ENCODE peak calls at places on chromosomes 6 and 20, in seven cellular contexts. One of them, this sample, is unnamed.

GRCh38 chr6:44226368-44227137 is 3.2 kb downstream of the SLC29A1 start:
- DNase-seq in RWPE1: no peak
- DNase-seq in MM.1S: no peak
- DNase-seq in activated B cell treated with CpG ODN at 0.5 μM for 24 hours: no peak
- DNase-seq in choroid plexus epithelial cell: no peak
- DNase-seq in glutamatergic neuron: peak; percentile 49
- DNase-seq in A673: no peak
- DNase-seq in this sample: no peak

GRCh38 chr6:109015185-109015584 is 79.5 kb downstream of the SESN1 start:
- DNase-seq in RWPE1: peak; percentile 9
- DNase-seq in MM.1S: no peak
- DNase-seq in activated B cell treated with CpG ODN at 0.5 μM for 24 hours: no peak
- DNase-seq in choroid plexus epithelial cell: no peak
- DNase-seq in glutamatergic neuron: no peak
- DNase-seq in A673: no peak
- DNase-seq in this sample: no peak

GRCh38 chr6:38725414-38726183 is 10.5 kb downstream of the DNAH8 start:
- DNase-seq in RWPE1: no peak
- DNase-seq in MM.1S: peak; percentile 59
- DNase-seq in activated B cell treated with CpG ODN at 0.5 μM for 24 hours: no peak
- DNase-seq in choroid plexus epithelial cell: peak; percentile 61
- DNase-seq in glutamatergic neuron: no peak
- DNase-seq in A673: no peak
- DNase-seq in this sample: peak; percentile 27

GRCh38 chr6:138517635-138518034 is 18.3 kb upstream of the NHSL1 start:
- DNase-seq in RWPE1: peak; percentile 34
- DNase-seq in MM.1S: peak; percentile 79
- DNase-seq in activated B cell treated with CpG ODN at 0.5 μM for 24 hours: peak; percentile 24
- DNase-seq in choroid plexus epithelial cell: peak; percentile 60
- DNase-seq in glutamatergic neuron: peak; percentile 31
- DNase-seq in A673: peak; percentile 53
- DNase-seq in this sample: no peak

GRCh38 chr6:139637766-139638165 is 263.3 kb upstream of the CITED2 start:
- DNase-seq in RWPE1: no peak
- DNase-seq in MM.1S: no peak
- DNase-seq in activated B cell treated with CpG ODN at 0.5 μM for 24 hours: no peak
- DNase-seq in choroid plexus epithelial cell: no peak
- DNase-seq in glutamatergic neuron: no peak
- DNase-seq in A673: no peak
- DNase-seq in this sample: no peak

GRCh38 chr6:106159531-106159940 is 73.4 kb downstream of the PRDM1 start:
- DNase-seq in RWPE1: peak; percentile 43
- DNase-seq in MM.1S: peak; percentile 2
- DNase-seq in activated B cell treated with CpG ODN at 0.5 μM for 24 hours: no peak
- DNase-seq in choroid plexus epithelial cell: peak; percentile 76
- DNase-seq in glutamatergic neuron: no peak
- DNase-seq in A673: no peak
- DNase-seq in this sample: peak; percentile 86

GRCh38 chr6:117976030-117976651 is 69.1 kb downstream of the SLC35F1 start:
- DNase-seq in RWPE1: peak; percentile 20
- DNase-seq in MM.1S: peak; percentile 67
- DNase-seq in activated B cell treated with CpG ODN at 0.5 μM for 24 hours: no peak
- DNase-seq in choroid plexus epithelial cell: peak; percentile 66
- DNase-seq in glutamatergic neuron: no peak
- DNase-seq in A673: peak; percentile 73
- DNase-seq in this sample: peak; percentile 18

GRCh38 chr6:113672691-113673149 is 184.4 kb upstream of the MARCKS start:
- DNase-seq in RWPE1: no peak
- DNase-seq in MM.1S: no peak
- DNase-seq in activated B cell treated with CpG ODN at 0.5 μM for 24 hours: no peak
- DNase-seq in choroid plexus epithelial cell: no peak
- DNase-seq in glutamatergic neuron: peak; percentile 19
- DNase-seq in A673: no peak
- DNase-seq in this sample: no peak

GRCh38 chr6:135087403-135087802 is 32.8 kb upstream of the HBS1L start:
- DNase-seq in RWPE1: no peak
- DNase-seq in MM.1S: no peak
- DNase-seq in activated B cell treated with CpG ODN at 0.5 μM for 24 hours: no peak
- DNase-seq in choroid plexus epithelial cell: no peak
- DNase-seq in glutamatergic neuron: no peak
- DNase-seq in A673: peak; percentile 26
- DNase-seq in this sample: no peak

GRCh38 chr6:143596857-143597256 is 80.9 kb upstream of the PHACTR2 start:
- DNase-seq in RWPE1: no peak
- DNase-seq in MM.1S: no peak
- DNase-seq in activated B cell treated with CpG ODN at 0.5 μM for 24 hours: no peak
- DNase-seq in choroid plexus epithelial cell: peak; percentile 92
- DNase-seq in glutamatergic neuron: no peak
- DNase-seq in A673: no peak
- DNase-seq in this sample: peak; percentile 32

GRCh38 chr6:40630046-40630445 is 42.9 kb upstream of the LRFN2 start:
- DNase-seq in RWPE1: no peak
- DNase-seq in MM.1S: no peak
- DNase-seq in activated B cell treated with CpG ODN at 0.5 μM for 24 hours: no peak
- DNase-seq in choroid plexus epithelial cell: no peak
- DNase-seq in glutamatergic neuron: no peak
- DNase-seq in A673: no peak
- DNase-seq in this sample: no peak

GRCh38 chr6:35359744-35360348 is 17.5 kb downstream of the PPARD start:
- DNase-seq in RWPE1: no peak
- DNase-seq in MM.1S: no peak
- DNase-seq in activated B cell treated with CpG ODN at 0.5 μM for 24 hours: no peak
- DNase-seq in choroid plexus epithelial cell: peak; percentile 97
- DNase-seq in glutamatergic neuron: no peak
- DNase-seq in A673: no peak
- DNase-seq in this sample: peak; percentile 83

GRCh38 chr6:21001736-21002135 is 467.5 kb downstream of the CDKAL1 start:
- DNase-seq in RWPE1: no peak
- DNase-seq in MM.1S: no peak
- DNase-seq in activated B cell treated with CpG ODN at 0.5 μM for 24 hours: no peak
- DNase-seq in choroid plexus epithelial cell: peak; percentile 60
- DNase-seq in glutamatergic neuron: no peak
- DNase-seq in A673: no peak
- DNase-seq in this sample: no peak

GRCh38 chr6:140475086-140475485 is 1100.6 kb upstream of the CITED2 start:
- DNase-seq in RWPE1: peak; percentile 39
- DNase-seq in MM.1S: no peak
- DNase-seq in activated B cell treated with CpG ODN at 0.5 μM for 24 hours: no peak
- DNase-seq in choroid plexus epithelial cell: peak; percentile 46
- DNase-seq in glutamatergic neuron: no peak
- DNase-seq in A673: peak; percentile 12
- DNase-seq in this sample: no peak

GRCh38 chr6:142857609-142858195 is 87.3 kb downstream of the HIVEP2 start:
- DNase-seq in RWPE1: no peak
- DNase-seq in MM.1S: no peak
- DNase-seq in activated B cell treated with CpG ODN at 0.5 μM for 24 hours: peak; percentile 27
- DNase-seq in choroid plexus epithelial cell: no peak
- DNase-seq in glutamatergic neuron: no peak
- DNase-seq in A673: no peak
- DNase-seq in this sample: no peak

GRCh38 chr6:149366237-149366921 is 33.7 kb upstream of the SUMO4 start:
- DNase-seq in RWPE1: no peak
- DNase-seq in MM.1S: no peak
- DNase-seq in activated B cell treated with CpG ODN at 0.5 μM for 24 hours: no peak
- DNase-seq in choroid plexus epithelial cell: no peak
- DNase-seq in glutamatergic neuron: no peak
- DNase-seq in A673: no peak
- DNase-seq in this sample: no peak

GRCh38 chr6:38012573-38012972 is 193.0 kb downstream of the ZFAND3 start:
- DNase-seq in RWPE1: peak; percentile 64
- DNase-seq in MM.1S: peak; percentile 11
- DNase-seq in activated B cell treated with CpG ODN at 0.5 μM for 24 hours: no peak
- DNase-seq in choroid plexus epithelial cell: peak; percentile 81
- DNase-seq in glutamatergic neuron: peak; percentile 47
- DNase-seq in A673: peak; percentile 60
- DNase-seq in this sample: peak; percentile 28

GRCh38 chr6:105810105-105810921 is 275.8 kb upstream of the PRDM1 start:
- DNase-seq in RWPE1: peak; percentile 75
- DNase-seq in MM.1S: peak; percentile 73
- DNase-seq in activated B cell treated with CpG ODN at 0.5 μM for 24 hours: no peak
- DNase-seq in choroid plexus epithelial cell: peak; percentile 82
- DNase-seq in glutamatergic neuron: no peak
- DNase-seq in A673: peak; percentile 31
- DNase-seq in this sample: peak; percentile 59

GRCh38 chr6:43828711-43829110 is 58.7 kb downstream of the VEGFA start:
- DNase-seq in RWPE1: peak; percentile 16
- DNase-seq in MM.1S: no peak
- DNase-seq in activated B cell treated with CpG ODN at 0.5 μM for 24 hours: no peak
- DNase-seq in choroid plexus epithelial cell: no peak
- DNase-seq in glutamatergic neuron: no peak
- DNase-seq in A673: peak; percentile 51
- DNase-seq in this sample: no peak

GRCh38 chr6:78835817-78836216 is 31.5 kb upstream of the IRAK1BP1 start:
- DNase-seq in RWPE1: peak; percentile 20
- DNase-seq in MM.1S: peak; percentile 26
- DNase-seq in activated B cell treated with CpG ODN at 0.5 μM for 24 hours: no peak
- DNase-seq in choroid plexus epithelial cell: peak; percentile 29
- DNase-seq in glutamatergic neuron: no peak
- DNase-seq in A673: peak; percentile 10
- DNase-seq in this sample: no peak

GRCh38 chr20:36311854-36312723 is 6.0 kb downstream of the DLGAP4 start:
- DNase-seq in RWPE1: no peak
- DNase-seq in MM.1S: no peak
- DNase-seq in activated B cell treated with CpG ODN at 0.5 μM for 24 hours: no peak
- DNase-seq in choroid plexus epithelial cell: no peak
- DNase-seq in glutamatergic neuron: no peak
- DNase-seq in A673: no peak
- DNase-seq in this sample: no peak

GRCh38 chr6:84447651-84448050 is 220.2 kb upstream of the CEP162 start:
- DNase-seq in RWPE1: no peak
- DNase-seq in MM.1S: no peak
- DNase-seq in activated B cell treated with CpG ODN at 0.5 μM for 24 hours: no peak
- DNase-seq in choroid plexus epithelial cell: no peak
- DNase-seq in glutamatergic neuron: no peak
- DNase-seq in A673: no peak
- DNase-seq in this sample: no peak

GRCh38 chr20:9353916-9354276 is 160.5 kb upstream of the LAMP5 start:
- DNase-seq in RWPE1: no peak
- DNase-seq in MM.1S: no peak
- DNase-seq in activated B cell treated with CpG ODN at 0.5 μM for 24 hours: no peak
- DNase-seq in choroid plexus epithelial cell: peak; percentile 68
- DNase-seq in glutamatergic neuron: no peak
- DNase-seq in A673: no peak
- DNase-seq in this sample: no peak
- TF ChIP-seq CTCF in RWPE1: no peak
- TF ChIP-seq CTCF in MM.1S: no peak
- TF ChIP-seq CTCF in activated B cell treated with CpG ODN at 0.5 μM for 24 hours: no peak
- TF ChIP-seq CTCF in choroid plexus epithelial cell: no peak
- TF ChIP-seq CTCF in glutamatergic neuron: no peak
- TF ChIP-seq CTCF in A673: no peak
- TF ChIP-seq CTCF in this sample: no peak

GRCh38 chr20:24951536-24952047 is 2.5 kb downstream of the CST7 start:
- DNase-seq in RWPE1: no peak
- DNase-seq in MM.1S: no peak
- DNase-seq in activated B cell treated with CpG ODN at 0.5 μM for 24 hours: no peak
- DNase-seq in choroid plexus epithelial cell: no peak
- DNase-seq in glutamatergic neuron: no peak
- DNase-seq in A673: no peak
- DNase-seq in this sample: no peak

GRCh38 chr20:24954151-24954550 is 5.1 kb downstream of the CST7 start:
- DNase-seq in RWPE1: no peak
- DNase-seq in MM.1S: no peak
- DNase-seq in activated B cell treated with CpG ODN at 0.5 μM for 24 hours: no peak
- DNase-seq in choroid plexus epithelial cell: no peak
- DNase-seq in glutamatergic neuron: no peak
- DNase-seq in A673: no peak
- DNase-seq in this sample: no peak

GRCh38 chr20:24953621-24954133 is 4.6 kb downstream of the CST7 start:
- DNase-seq in RWPE1: no peak
- DNase-seq in MM.1S: no peak
- DNase-seq in activated B cell treated with CpG ODN at 0.5 μM for 24 hours: no peak
- DNase-seq in choroid plexus epithelial cell: no peak
- DNase-seq in glutamatergic neuron: no peak
- DNase-seq in A673: no peak
- DNase-seq in this sample: no peak

GRCh38 chr20:24953204-24953565 is 4.1 kb downstream of the CST7 start:
- DNase-seq in RWPE1: no peak
- DNase-seq in MM.1S: no peak
- DNase-seq in activated B cell treated with CpG ODN at 0.5 μM for 24 hours: no peak
- DNase-seq in choroid plexus epithelial cell: no peak
- DNase-seq in glutamatergic neuron: no peak
- DNase-seq in A673: no peak
- DNase-seq in this sample: no peak

DNA sequence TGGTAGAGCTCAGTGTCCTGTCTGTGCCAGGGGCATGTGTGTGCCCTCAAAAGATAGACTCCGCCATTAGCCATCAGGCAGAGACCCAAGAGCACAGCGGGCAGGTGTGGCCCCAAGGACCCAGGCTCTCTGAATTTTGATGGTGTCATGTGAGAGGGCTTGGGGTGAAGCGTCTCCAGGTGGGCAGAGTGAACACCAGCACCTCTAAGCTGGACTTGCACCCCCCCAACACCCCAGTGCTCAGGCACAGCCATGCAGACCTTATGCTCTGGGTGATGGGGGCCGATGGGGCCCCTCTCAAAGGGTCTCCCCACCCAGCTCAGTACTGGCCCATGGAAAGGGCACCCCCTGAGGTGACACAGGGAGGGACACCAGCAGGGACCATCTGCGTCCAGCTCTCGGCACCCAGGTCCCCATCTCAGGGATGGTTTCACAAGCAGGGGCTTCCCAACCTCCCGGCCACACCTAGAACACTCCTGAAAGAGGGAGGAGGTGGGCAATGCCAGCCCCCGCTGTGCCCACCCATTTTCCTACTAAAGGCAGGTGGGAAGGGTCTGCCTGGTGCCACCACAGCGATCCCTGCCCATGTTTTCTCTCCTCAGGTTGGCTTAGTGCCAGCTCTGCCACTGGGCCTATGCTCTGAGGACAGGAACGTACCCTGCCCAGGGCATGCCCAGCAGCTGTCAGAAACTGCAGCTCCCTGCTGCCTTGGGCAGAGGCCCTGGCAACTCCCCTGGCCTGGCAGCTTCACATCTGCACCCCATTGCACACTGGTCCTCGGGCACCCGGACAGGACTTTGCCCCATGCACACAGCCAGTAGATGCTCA is 3.5 kb downstream of the CST7 start:
- DNase-seq in RWPE1: no peak
- DNase-seq in MM.1S: no peak
- DNase-seq in activated B cell treated with CpG ODN at 0.5 μM for 24 hours: no peak
- DNase-seq in choroid plexus epithelial cell: no peak
- DNase-seq in glutamatergic neuron: no peak
- DNase-seq in A673: no peak
- DNase-seq in this sample: no peak
- TF ChIP-seq CTCF in RWPE1: no peak
- TF ChIP-seq CTCF in MM.1S: no peak
- TF ChIP-seq CTCF in activated B cell treated with CpG ODN at 0.5 μM for 24 hours: no peak
- TF ChIP-seq CTCF in choroid plexus epithelial cell: no peak
- TF ChIP-seq CTCF in glutamatergic neuron: no peak
- TF ChIP-seq CTCF in A673: no peak
- TF ChIP-seq CTCF in this sample: no peak

GRCh38 chr20:63172726-63173125 is 43.2 kb downstream of the YTHDF1 start:
- DNase-seq in RWPE1: no peak
- DNase-seq in MM.1S: no peak
- DNase-seq in activated B cell treated with CpG ODN at 0.5 μM for 24 hours: no peak
- DNase-seq in choroid plexus epithelial cell: no peak
- DNase-seq in glutamatergic neuron: no peak
- DNase-seq in A673: no peak
- DNase-seq in this sample: no peak
- TF ChIP-seq CTCF in RWPE1: no peak
- TF ChIP-seq CTCF in MM.1S: peak; percentile 12
- TF ChIP-seq CTCF in activated B cell treated with CpG ODN at 0.5 μM for 24 hours: no peak
- TF ChIP-seq CTCF in choroid plexus epithelial cell: peak; percentile 33
- TF ChIP-seq CTCF in glutamatergic neuron: no peak
- TF ChIP-seq CTCF in A673: peak; percentile 44
- TF ChIP-seq CTCF in this sample: peak; percentile 38

GRCh38 chr6:160679402-160679769 is 15.3 kb upstream of the LPA start:
- DNase-seq in RWPE1: no peak
- DNase-seq in MM.1S: no peak
- DNase-seq in activated B cell treated with CpG ODN at 0.5 μM for 24 hours: no peak
- DNase-seq in choroid plexus epithelial cell: no peak
- DNase-seq in glutamatergic neuron: peak; percentile 77
- DNase-seq in A673: peak; percentile 5
- DNase-seq in this sample: no peak
- TF ChIP-seq CTCF in RWPE1: no peak
- TF ChIP-seq CTCF in MM.1S: no peak
- TF ChIP-seq CTCF in activated B cell treated with CpG ODN at 0.5 μM for 24 hours: no peak
- TF ChIP-seq CTCF in choroid plexus epithelial cell: no peak
- TF ChIP-seq CTCF in glutamatergic neuron: peak; percentile 80
- TF ChIP-seq CTCF in A673: peak; percentile 41
- TF ChIP-seq CTCF in this sample: peak; percentile 8